ENCODE peak calls at places on chromosomes 3 and 15, in nine cellular contexts. T is lung, S is nephron progenitor cell, Y is GM13976, N is epithelial cell of esophagus, K is AG10803, Q is GM10248, F is hepatocyte, V is fibroblast of the aortic adventitia. D is an unnamed sample.
A peak's percentile ranks its signal among the peaks of the same experiment; 100 is the strongest.

GRCh38 chr3:16402451-16402850 is 111.0 kb downstream of the RFTN1 start:
- DNase-seq in T (no peak), S (no peak), Y (no peak), N (peak; percentile 65), K (peak; percentile 60), Q (no peak), F (no peak), V (peak; percentile 76), D (no peak)

GRCh38 chr15:98611808-98612207 is 36.5 kb upstream of the IGF1R start:
- DNase-seq in T (no peak), S (no peak), Y (no peak), N (no peak), K (no peak), Q (no peak), F (no peak), V (no peak), D (no peak)

GRCh38 chr3:15108082-15108545 is 9.2 kb upstream of the RBSN start:
- DNase-seq in T (peak; percentile 71), S (peak; percentile 83), Y (peak; percentile 88), N (peak; percentile 81), K (peak; percentile 74), Q (peak; percentile 87), F (peak; percentile 86), V (peak; percentile 81), D (peak; percentile 93)

GRCh38 chr15:99105516-99106341 is 849 bp downstream of the SYNM start:
- DNase-seq in T (no peak), S (peak; percentile 75), Y (peak; percentile 62), N (peak; percentile 74), K (peak; percentile 66), Q (no peak), F (peak; percentile 73), V (peak; percentile 46), D (peak; percentile 89)

GRCh38 chr3:176697284-176697889 is 499.9 kb downstream of the TBL1XR1 start:
- DNase-seq in T (no peak), S (peak; percentile 10), Y (no peak), N (no peak), K (no peak), Q (no peak), F (peak; percentile 20), V (no peak), D (peak; percentile 30)

GRCh38 chr3:57808961-57809608 is 53.0 kb downstream of the SLMAP start:
- DNase-seq in T (no peak), S (no peak), Y (no peak), N (no peak), K (no peak), Q (no peak), F (no peak), V (no peak), D (no peak)

GRCh38 chr3:134205426-134205825 is 45.2 kb downstream of the RYK start:
- DNase-seq in T (no peak), S (no peak), Y (no peak), N (no peak), K (no peak), Q (no peak), F (no peak), V (no peak), D (no peak)

GRCh38 chr3:13030649-13031048 is 42.6 kb downstream of the IQSEC1 start:
- DNase-seq in T (no peak), S (no peak), Y (no peak), N (no peak), K (no peak), Q (no peak), F (no peak), V (no peak), D (no peak)

GRCh38 chr15:41507820-41508290 is 5.8 kb downstream of the LTK start:
- DNase-seq in T (peak; percentile 56), S (no peak), Y (no peak), N (peak; percentile 73), K (no peak), Q (no peak), F (no peak), V (no peak), D (no peak)

GRCh38 chr3:49872801-49873281 is 3.1 kb upstream of the CAMKV start:
- DNase-seq in T (no peak), S (no peak), Y (no peak), N (no peak), K (no peak), Q (no peak), F (peak; percentile 65), V (no peak), D (no peak)

GRCh38 chr3:46411271-46411670 is 4.2 kb downstream of the CCRL2 start:
- DNase-seq in T (no peak), S (no peak), Y (no peak), N (no peak), K (no peak), Q (no peak), F (no peak), V (no peak), D (no peak)
- TF ChIP-seq CTCF in T (no peak), S (no peak), Y (no peak), N (peak; percentile 16), K (peak; percentile 8), Q (no peak), F (no peak), V (no peak), D (peak; percentile 28)

GRCh38 chr3:62662680-62663079 is 212.5 kb downstream of the CADPS start:
- DNase-seq in T (no peak), S (no peak), Y (no peak), N (no peak), K (no peak), Q (no peak), F (no peak), V (no peak), D (no peak)

GRCh38 chr3:62655319-62656063 is 219.7 kb downstream of the CADPS start:
- DNase-seq in T (no peak), S (no peak), Y (no peak), N (no peak), K (no peak), Q (no peak), F (no peak), V (no peak), D (no peak)

GRCh38 chr3:62653806-62654205 is 221.4 kb downstream of the CADPS start:
- DNase-seq in T (no peak), S (no peak), Y (no peak), N (no peak), K (no peak), Q (no peak), F (no peak), V (no peak), D (no peak)

GRCh38 chr3:62659660-62660059 is 215.6 kb downstream of the CADPS start:
- DNase-seq in T (no peak), S (no peak), Y (no peak), N (no peak), K (no peak), Q (no peak), F (no peak), V (no peak), D (peak; percentile 30)
- TF ChIP-seq CTCF in T (no peak), S (no peak), Y (no peak), N (no peak), K (no peak), Q (no peak), F (peak; percentile 20), V (no peak), D (peak; percentile 58)

GRCh38 chr3:39260957-39261356 is 18.9 kb downstream of the CX3CR1 start:
- DNase-seq in T (peak; percentile 71), S (no peak), Y (no peak), N (peak; percentile 95), K (peak; percentile 95), Q (peak; percentile 46), F (peak; percentile 69), V (peak; percentile 84), D (peak; percentile 61)
- TF ChIP-seq CTCF in T (peak; percentile 3), S (no peak), Y (no peak), N (peak; percentile 61), K (peak; percentile 58), Q (peak; percentile 5), F (peak; percentile 28), V (peak; percentile 41), D (peak; percentile 18)

GRCh38 chr3:187544326-187544725 is 125.9 kb downstream of the SST start:
- DNase-seq in T (no peak), S (no peak), Y (no peak), N (no peak), K (no peak), Q (no peak), F (no peak), V (no peak), D (no peak)
- TF ChIP-seq CTCF in T (no peak), S (no peak), Y (no peak), N (no peak), K (no peak), Q (no peak), F (no peak), V (no peak), D (no peak)

GRCh38 chr15:43218908-43219706 is 1.7 kb downstream of the EPB42 start:
- DNase-seq in T (no peak), S (peak; percentile 52), Y (no peak), N (peak; percentile 95), K (peak; percentile 40), Q (no peak), F (peak; percentile 47), V (peak; percentile 10), D (peak; percentile 95)
- TF ChIP-seq CTCF in T (no peak), S (peak; percentile 39), Y (no peak), N (peak; percentile 69), K (peak; percentile 33), Q (no peak), F (peak; percentile 38), V (peak; percentile 19), D (peak; percentile 82)

D was measured in GM23338.